ENCODE peak calls at places on chromosomes 16 and 17, in seven cellular contexts. G is IMR-90; O is upper lobe of right lung; X is breast epithelium; V is naive thymus-derived CD4-positive, alpha-beta T cell; N is left lung; P is HepG2. J is an unnamed sample.
A peak's percentile ranks its signal among the peaks of the same experiment; 100 is the strongest.

GRCh38 chr17:43697937-43698336 is 36.2 kb upstream of the MEOX1 start:
- DNase-seq in X (no peak), P (no peak), G (no peak), O (no peak), N (no peak), V (no peak), J (no peak)

GRCh38 chr17:75645501-75645888 is 12.3 kb downstream of the SMIM5 start:
- DNase-seq in V (no peak), O (peak; percentile 75), X (peak; percentile 75), N (peak; percentile 80), P (no peak), G (no peak), J (peak; percentile 90)

GRCh38 chr16:49277386-49277742 is 4.3 kb downstream of the CBLN1 start:
- DNase-seq in X (no peak), P (no peak), G (no peak), V (no peak), O (no peak), N (no peak), J (no peak)

GRCh38 chr17:8150194-8151119 is 1.7 kb downstream of the PER1 start:
- DNase-seq in V (no peak), X (no peak), G (no peak), O (peak; percentile 65), P (no peak), N (no peak), J (no peak)

GRCh38 chr17:50133769-50134099 is 3.8 kb upstream of the SAMD14 start:
- DNase-seq in N (no peak), G (no peak), O (peak; percentile 63), V (no peak), X (no peak), P (no peak), J (no peak)

GRCh38 chr16:13118091-13118490 is 216.7 kb downstream of the SHISA9 start:
- DNase-seq in V (no peak), N (no peak), G (no peak), X (no peak), O (no peak), P (no peak), J (no peak)

GRCh38 chr17:51499906-51500305 is 239.6 kb downstream of the UTP18 start:
- DNase-seq in O (no peak), N (no peak), P (no peak), G (no peak), X (no peak), V (no peak), J (no peak)

GRCh38 chr16:1349351-1349750 is 2.3 kb downstream of the TSR3 start:
- DNase-seq in P (no peak), O (no peak), G (no peak), V (no peak), N (no peak), X (no peak), J (no peak)

GRCh38 chr16:75494696-75495601 is at the start of gene CHST6:
- DNase-seq in V (no peak), G (no peak), X (no peak), P (peak; percentile 52), N (no peak), O (no peak), J (peak; percentile 69)

GRCh38 chr16:1773703-1774455 is 945 bp upstream of the MRPS34 start:
- DNase-seq in N (no peak), P (no peak), G (peak; percentile 24), V (no peak), O (no peak), X (no peak), J (no peak)

GRCh38 chr16:70523621-70524405 is at the start of gene SF3B3:
- DNase-seq in V (peak; percentile 90), N (peak; percentile 66), G (peak; percentile 24), O (peak; percentile 82), P (peak; percentile 73), X (peak; percentile 62), J (peak; percentile 80)

GRCh38 chr17:68197091-68197996 is 50.5 kb upstream of the AMZ2 start:
- DNase-seq in O (no peak), X (no peak), G (no peak), P (no peak), V (no peak), N (no peak), J (peak; percentile 61)

GRCh38 chr16:54912720-54913119 is 17.9 kb upstream of the IRX5 start:
- DNase-seq in N (no peak), X (no peak), O (no peak), P (no peak), V (no peak), G (no peak), J (no peak)

GRCh38 chr17:29571883-29572681 is 3.6 kb downstream of the TP53I13 start:
- DNase-seq in N (no peak), X (no peak), P (no peak), V (no peak), O (peak; percentile 63), G (no peak), J (no peak)

GRCh38 chr16:75483222-75483621 is 12.0 kb downstream of the CHST6 start:
- DNase-seq in G (peak; percentile 43), N (no peak), P (no peak), X (peak; percentile 31), V (no peak), O (peak; percentile 44), J (no peak)

GRCh38 chr17:40714473-40714872 is 10.9 kb upstream of the KRT24 start:
- DNase-seq in V (no peak), P (no peak), N (no peak), X (no peak), O (no peak), G (no peak), J (no peak)

GRCh38 chr16:51896013-51896412 is 650.9 kb downstream of the TOX3 start:
- DNase-seq in N (no peak), V (no peak), O (no peak), X (no peak), P (no peak), G (no peak), J (no peak)

GRCh38 chr16:87276926-87277325 is 40.3 kb downstream of the C16orf95 start:
- DNase-seq in N (no peak), V (no peak), G (no peak), O (peak; percentile 27), P (no peak), X (no peak), J (no peak)

GRCh38 chr17:73288534-73289302 is 23.1 kb downstream of the CDC42EP4 start:
- DNase-seq in V (no peak), G (no peak), X (peak; percentile 58), O (peak; percentile 75), P (peak; percentile 97), N (peak; percentile 74), J (peak; percentile 51)

GRCh38 chr17:27846042-27846655 is 45.8 kb upstream of the NOS2 start:
- DNase-seq in X (no peak), V (peak; percentile 35), P (no peak), O (no peak), G (no peak), N (no peak), J (no peak)

GRCh38 chr16:67672739-67673662 is 6.4 kb downstream of the C16orf86 start:
- DNase-seq in X (peak; percentile 53), V (peak; percentile 59), G (peak; percentile 67), P (peak; percentile 72), O (no peak), N (peak; percentile 75), J (peak; percentile 87)

GRCh38 chr16:67718668-67719047 is 458 bp downstream of the GFOD2 start:
- DNase-seq in X (no peak), N (no peak), P (no peak), G (no peak), V (no peak), O (no peak), J (peak; percentile 14)

GRCh38 chr16:48276102-48276501 is 28.8 kb upstream of the ABCC11 start:
- DNase-seq in V (no peak), X (no peak), O (no peak), G (peak; percentile 69), N (no peak), P (peak; percentile 18), J (no peak)

GRCh38 chr17:47956818-47957590 is 679 bp downstream of the PRR15L start:
- DNase-seq in G (peak; percentile 15), X (no peak), N (no peak), O (peak; percentile 72), P (peak; percentile 60), V (no peak), J (peak; percentile 75)

GRCh38 chr17:27550974-27551505 is 79.9 kb upstream of the LGALS9 start:
- DNase-seq in N (no peak), O (no peak), G (no peak), P (no peak), X (no peak), V (no peak), J (no peak)

GRCh38 chr16:79627092-79627491 is 26.6 kb upstream of the MAF start:
- DNase-seq in P (no peak), V (no peak), N (no peak), G (no peak), O (no peak), X (no peak), J (no peak)

GRCh38 chr16:79632289-79632688 is 31.8 kb upstream of the MAF start:
- DNase-seq in N (no peak), G (no peak), X (no peak), P (no peak), O (no peak), V (no peak), J (no peak)

GRCh38 chr16:79625738-79626137 is 25.2 kb upstream of the MAF start:
- DNase-seq in P (no peak), G (no peak), V (no peak), N (no peak), X (no peak), O (no peak), J (no peak)

GRCh38 chr16:79628501-79628975 is 28.0 kb upstream of the MAF start:
- DNase-seq in G (peak; percentile 19), O (no peak), X (no peak), N (no peak), V (no peak), P (no peak), J (no peak)

DNA sequence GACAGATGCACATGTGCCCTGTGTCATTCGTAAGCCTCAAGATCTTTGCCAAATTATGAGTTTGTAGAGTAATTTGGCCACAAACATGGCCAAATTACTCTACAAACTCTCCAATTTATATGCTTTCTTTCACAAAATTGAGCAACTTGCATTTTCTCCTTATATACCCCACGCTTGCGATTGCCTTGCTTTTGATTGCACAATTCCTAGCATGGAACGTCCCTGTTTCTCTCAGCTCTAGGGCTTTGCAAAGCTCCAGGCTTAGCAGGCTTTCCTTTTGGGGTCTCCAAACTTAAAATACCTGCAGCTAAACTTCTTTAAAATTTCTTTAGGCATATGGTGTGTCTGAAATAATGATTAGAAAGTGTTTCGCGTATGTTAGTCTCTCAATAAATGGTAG is 28.5 kb upstream of the MAF start:
- DNase-seq in X (no peak), P (no peak), G (no peak), O (no peak), N (no peak), V (no peak), J (no peak)
- H3K4me1 ChIP-seq in X (no peaks in the 10 kb centered on the region), P (no peaks in the 10 kb centered on the region), G (no peaks in the 10 kb centered on the region), O (no peaks in the 10 kb centered on the region), N (no peaks in the 10 kb centered on the region), V (peaks cover 6% of the 10 kb centered on the region), J (no peaks in the 10 kb centered on the region)

GRCh38 chr17:9200699-9201359 is 179.5 kb downstream of the NTN1 start:
- DNase-seq in X (no peak), P (no peak), N (no peak), V (no peak), G (no peak), O (no peak), J (no peak)
- H3K4me1 ChIP-seq in X (no peaks in the 10 kb centered on the region), P (no peaks in the 10 kb centered on the region), N (no peaks in the 10 kb centered on the region), V (no peaks in the 10 kb centered on the region), G (no peaks in the 10 kb centered on the region), O (no peaks in the 10 kb centered on the region), J (no peaks in the 10 kb centered on the region)

GRCh38 chr16:17386229-17386628 is 84.5 kb downstream of the XYLT1 start:
- DNase-seq in P (no peak), N (no peak), V (no peak), G (no peak), X (no peak), O (no peak), J (no peak)
- H3K4me1 ChIP-seq in P (no peaks in the 10 kb centered on the region), N (peaks cover 26% of the 10 kb centered on the region), V (peaks cover 18% of the 10 kb centered on the region), G (no peaks in the 10 kb centered on the region), X (no peaks in the 10 kb centered on the region), O (peaks cover 5% of the 10 kb centered on the region), J (no peaks in the 10 kb centered on the region)

GRCh38 chr17:6708357-6708961 is 4.7 kb downstream of the SLC13A5 start:
- DNase-seq in O (peak; percentile 4), P (no peak), N (no peak), X (no peak), V (no peak), G (no peak), J (no peak)
- H3K4me1 ChIP-seq in O (peaks cover 8% of the 10 kb centered on the region), P (peaks cover 87% of the 10 kb centered on the region), N (peaks cover 13% of the 10 kb centered on the region), X (peaks cover 10% of the 10 kb centered on the region), V (no peaks in the 10 kb centered on the region), G (no peaks in the 10 kb centered on the region), J (no peaks in the 10 kb centered on the region)